ENCODE peak calls at places on chromosomes 3 and 15, in ten cellular contexts. Y is PC-3; H is activated naive CD8-positive, alpha-beta T cell treated with anti-CD3 and anti-CD28 coated beads, Interleukin-2, amount 10 ng/mL, durations not matched to agents 7 days and 5 days; E is left cardiac atrium; J is foreskin keratinocyte; U is CD4-positive, alpha-beta T cell; S is psoas muscle; L is activated CD4-positive, alpha-beta T cell treated with anti-CD3 and anti-CD28 coated beads for 36 hours; D is T-helper 17 cell; Q is aorta. T is an unnamed sample.

GRCh38 chr3:129370248-129370964 is 58.0 kb downstream of the EFCAB12 start:
- ATAC-seq in Q (no peak), U (no peak), J (no peak), S (no peak), E (no peak), Y (no peak), L (no peak), H (no peak), D (no peak), T (no peak)

GRCh38 chr15:36688310-36689102 is 109.1 kb downstream of the CDIN1 start:
- ATAC-seq in D (no peak), Y (peak), S (no peak), U (no peak), Q (no peak), E (no peak), H (no peak), L (no peak), J (peak), T (no peak)

GRCh38 chr15:43209059-43209824 is 11.6 kb downstream of the EPB42 start:
- ATAC-seq in E (no peak), Q (no peak), U (no peak), Y (no peak), S (no peak), J (no peak), H (no peak), D (no peak), L (no peak), T (no peak)

GRCh38 chr3:119362010-119362409 is 67.8 kb downstream of the ARHGAP31 start:
- ATAC-seq in Q (no peak), E (no peak), Y (no peak), J (no peak), U (no peak), L (no peak), S (no peak), H (no peak), D (no peak), T (no peak)

GRCh38 chr15:62363913-62364312 is 198.8 kb upstream of the C2CD4B start:
- ATAC-seq in U (no peak), D (no peak), S (no peak), Q (no peak), E (no peak), H (no peak), L (no peak), J (no peak), Y (no peak), T (no peak)

GRCh38 chr3:61637088-61638051 is 76.0 kb downstream of the PTPRG start:
- ATAC-seq in E (peak), S (peak), Y (no peak), D (no peak), J (no peak), Q (peak), H (no peak), U (no peak), L (no peak), T (peak)

GRCh38 chr3:18527691-18528090 is 102.6 kb upstream of the SATB1 start:
- ATAC-seq in Y (no peak), J (no peak), H (no peak), U (no peak), Q (no peak), L (no peak), D (no peak), E (no peak), S (no peak), T (no peak)

GRCh38 chr3:31959951-31960792 is 20.9 kb downstream of the OSBPL10 start:
- ATAC-seq in E (peak), H (no peak), U (no peak), J (no peak), Y (no peak), L (no peak), D (no peak), S (peak), Q (peak), T (no peak)

GRCh38 chr3:62873672-62874397 is 1.4 kb downstream of the CADPS start:
- ATAC-seq in Y (peak), L (no peak), U (no peak), S (no peak), J (peak), H (no peak), Q (peak), D (no peak), E (peak), T (peak)

GRCh38 chr3:3589715-3590130 is 209.5 kb upstream of the LRRN1 start:
- ATAC-seq in Q (no peak), U (no peak), J (no peak), E (no peak), H (no peak), D (no peak), Y (no peak), S (no peak), L (no peak), T (no peak)

GRCh38 chr3:156561533-156561932 is 6.6 kb upstream of the SSR3 start:
- ATAC-seq in D (no peak), S (no peak), H (no peak), E (no peak), Q (no peak), J (no peak), U (no peak), L (no peak), Y (no peak), T (no peak)